ENCODE peak calls at places on chromosomes 6 and 20, in six cellular contexts. V, W, L, F, G and A are unnamed samples.

GRCh38 chr6:131101911-131102680 is 33.2 kb upstream of the AKAP7 start:
- DNase-seq in L (no peak), F (peak), V (no peak), W (peak), G (peak), A (no peak)

GRCh38 chr6:45946887-45947286 is 68.8 kb downstream of the CLIC5 start:
- DNase-seq in F (no peak), G (peak), V (peak), L (no peak), W (no peak), A (no peak)

GRCh38 chr20:7038029-7038428 is 270.5 kb downstream of the BMP2 start:
- DNase-seq in L (no peak), V (no peak), W (no peak), F (peak), G (peak), A (no peak)

GRCh38 chr20:57256205-57256604 is 10.2 kb downstream of the BMP7 start:
- DNase-seq in W (no peak), V (no peak), L (no peak), G (no peak), F (no peak), A (no peak)

GRCh38 chr6:90338409-90338808 is 41.8 kb upstream of the BACH2 start:
- DNase-seq in L (no peak), F (no peak), W (no peak), V (peak), G (no peak), A (no peak)

GRCh38 chr6:15090745-15091384 is 155.0 kb upstream of the JARID2 start:
- DNase-seq in V (no peak), L (no peak), G (no peak), W (no peak), F (no peak), A (no peak)

GRCh38 chr20:24694727-24695528 is 225.5 kb downstream of the SYNDIG1 start:
- DNase-seq in L (peak), G (no peak), V (no peak), W (no peak), F (no peak), A (no peak)

GRCh38 chr6:106609699-106610098 is 19.6 kb downstream of the RTN4IP1 start:
- DNase-seq in W (peak), L (no peak), G (peak), F (no peak), V (no peak), A (no peak)

GRCh38 chr6:148263010-148263409 is 79.6 kb upstream of the SASH1 start:
- DNase-seq in L (no peak), W (peak), G (no peak), V (no peak), F (peak), A (no peak)

GRCh38 chr6:112640895-112641294 is 293.8 kb downstream of the RFPL4B start:
- DNase-seq in L (no peak), W (no peak), F (peak), V (no peak), G (peak), A (no peak)

GRCh38 chr6:108755257-108756240 is 92.7 kb upstream of the ARMC2 start:
- DNase-seq in V (peak), L (no peak), F (no peak), W (no peak), G (peak), A (no peak)

GRCh38 chr6:34957184-34957904 is 68.3 kb downstream of the ANKS1A start:
- DNase-seq in F (no peak), V (peak), W (no peak), L (no peak), G (peak), A (no peak)

GRCh38 chr20:51386586-51386985 is 155.9 kb downstream of the NFATC2 start:
- DNase-seq in F (no peak), V (no peak), G (no peak), W (no peak), L (no peak), A (no peak)
- H3K4me3 ChIP-seq in F (no peak), V (no peak), G (no peak), W (no peak), L (no peak), A (no peak)

DNA sequence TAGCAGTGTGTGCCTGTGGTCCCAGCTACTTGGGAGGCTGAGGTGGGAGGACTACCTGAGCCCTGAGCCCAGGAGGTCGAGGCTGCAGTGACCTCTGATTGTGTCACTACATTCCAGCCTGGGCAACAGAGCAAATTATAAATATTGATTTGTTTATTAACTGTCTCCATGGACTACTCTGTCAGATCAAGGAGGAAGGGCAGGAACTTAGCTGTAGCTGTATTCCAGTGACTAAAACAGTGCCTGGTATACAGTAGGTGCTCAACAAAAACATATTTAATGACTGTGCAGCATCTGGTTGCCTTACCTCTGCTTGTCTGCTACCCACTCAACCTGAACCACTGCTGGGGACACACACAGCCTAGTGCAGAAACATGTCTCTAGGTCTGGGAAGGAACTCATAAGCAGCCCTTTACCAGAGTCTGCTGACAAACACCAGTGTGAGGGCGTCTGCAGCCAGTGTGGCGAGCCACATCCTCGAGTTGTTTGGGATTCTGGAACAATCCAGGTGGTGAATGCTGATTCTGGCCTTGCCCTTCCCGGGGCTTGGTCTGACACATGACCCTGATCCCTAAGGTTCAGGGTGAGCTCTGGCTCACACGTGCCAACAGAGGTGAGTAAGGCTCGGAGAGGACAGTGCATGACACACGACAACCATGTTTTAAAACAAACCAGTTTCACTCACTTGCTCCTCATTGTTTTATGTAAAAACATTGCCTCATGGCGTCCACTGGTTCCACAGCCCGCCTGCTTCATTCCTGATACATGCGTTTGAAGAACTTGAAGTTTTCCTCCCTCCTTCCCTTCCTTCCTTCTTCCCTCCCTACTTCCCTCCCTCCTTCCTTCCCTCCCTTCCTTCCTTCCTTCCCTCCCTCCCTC is 117.9 kb upstream of the ZNF217 start:
- DNase-seq in F (no peak), G (no peak), V (no peak), W (no peak), L (no peak), A (no peak)
- H3K4me3 ChIP-seq in F (no peak), G (no peak), V (no peak), W (no peak), L (no peak), A (no peak)

GRCh38 chr6:142842423-142843261 is 102.3 kb downstream of the HIVEP2 start:
- DNase-seq in W (peak), F (no peak), L (no peak), G (peak), V (peak), A (peak)

GRCh38 chr6:142835787-142836186 is 109.2 kb downstream of the HIVEP2 start:
- DNase-seq in G (no peak), V (no peak), F (no peak), L (no peak), W (no peak), A (no peak)

GRCh38 chr6:142841915-142842314 is 103.1 kb downstream of the HIVEP2 start:
- DNase-seq in G (no peak), V (no peak), W (no peak), L (no peak), F (no peak), A (no peak)

GRCh38 chr6:142839686-142840040 is 105.3 kb downstream of the HIVEP2 start:
- DNase-seq in L (no peak), W (no peak), F (no peak), G (no peak), V (no peak), A (no peak)

GRCh38 chr6:142838821-142839685 is 105.9 kb downstream of the HIVEP2 start:
- DNase-seq in V (no peak), W (peak), F (peak), L (no peak), G (peak), A (no peak)
- H3K4me3 ChIP-seq in V (no peak), W (peak), F (no peak), L (no peak), G (no peak), A (no peak)

DNA sequence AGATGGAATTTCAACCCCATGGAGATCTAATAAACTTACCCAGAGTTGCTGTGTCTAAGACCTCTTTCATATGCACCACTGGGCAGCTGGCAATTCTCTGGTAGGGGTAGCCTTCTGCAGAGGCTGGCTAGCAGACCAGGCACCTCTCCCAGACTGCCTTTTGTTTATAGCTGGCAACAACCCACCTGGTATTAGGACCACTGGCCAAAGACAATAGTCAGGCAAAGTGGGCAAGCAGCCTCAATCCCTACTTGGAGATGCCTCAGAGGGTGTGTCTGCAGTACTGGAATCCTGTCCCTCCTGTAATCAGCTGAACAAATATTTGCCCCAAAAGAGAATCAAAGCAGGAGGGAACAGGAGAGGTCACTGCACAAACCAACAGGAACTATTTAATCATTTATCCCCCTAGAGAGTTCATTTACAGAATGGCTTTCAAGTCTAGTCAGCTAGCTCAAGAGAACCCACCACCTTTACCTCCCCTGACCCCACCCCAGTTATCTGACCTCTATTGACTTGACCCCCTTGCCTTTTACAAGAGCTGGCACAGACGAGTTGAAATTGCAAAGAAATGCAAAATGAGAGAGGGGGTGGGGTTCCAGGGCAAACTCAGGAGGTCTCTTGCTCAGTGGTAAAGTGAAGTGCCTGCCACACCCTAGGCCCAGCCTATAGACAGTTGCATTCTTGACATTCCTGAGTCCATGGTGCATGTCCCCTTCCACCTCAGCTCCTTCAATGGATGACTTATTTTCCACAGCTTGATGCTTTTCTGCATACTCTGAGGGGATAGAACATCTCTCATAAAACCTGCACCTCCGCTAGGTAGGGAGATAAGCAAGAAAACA is 2.8 kb downstream of the BCL2L1 start:
- DNase-seq in L (no peak), F (peak), W (peak), G (peak), V (no peak), A (no peak)
- H3K4me3 ChIP-seq in L (peak), F (peak), W (peak), G (peak), V (peak), A (peak)

GRCh38 chr6:118710616-118711015 is 59.2 kb upstream of the CEP85L start:
- DNase-seq in G (no peak), V (no peak), L (no peak), F (no peak), W (no peak), A (no peak)

GRCh38 chr6:118708736-118709135 is 57.3 kb upstream of the CEP85L start:
- DNase-seq in F (no peak), W (peak), L (no peak), V (peak), G (peak), A (no peak)

GRCh38 chr6:118708055-118708454 is 56.7 kb upstream of the CEP85L start:
- DNase-seq in G (no peak), L (no peak), F (no peak), V (peak), W (peak), A (no peak)

GRCh38 chr6:118712955-118713354 is 61.6 kb upstream of the CEP85L start:
- DNase-seq in W (no peak), L (no peak), V (peak), G (peak), F (no peak), A (no peak)

GRCh38 chr6:118709859-118710350 is 58.5 kb upstream of the CEP85L start:
- DNase-seq in G (no peak), W (peak), V (peak), L (no peak), F (peak), A (peak)
- H3K4me3 ChIP-seq in G (peak), W (peak), V (peak), L (peak), F (peak), A (peak)

GRCh38 chr6:6810727-6811126 is 222.2 kb downstream of the LY86 start:
- DNase-seq in V (no peak), L (no peak), W (no peak), G (no peak), F (no peak), A (no peak)

GRCh38 chr6:6812427-6812826 is 223.9 kb downstream of the LY86 start:
- DNase-seq in G (no peak), F (no peak), V (no peak), L (no peak), W (no peak), A (no peak)

GRCh38 chr6:6808343-6808742 is 219.8 kb downstream of the LY86 start:
- DNase-seq in G (no peak), W (no peak), L (no peak), V (no peak), F (no peak), A (no peak)

GRCh38 chr6:6808915-6809314 is 220.4 kb downstream of the LY86 start:
- DNase-seq in L (no peak), F (no peak), W (no peak), V (no peak), G (no peak), A (no peak)

GRCh38 chr6:6811151-6812002 is 222.9 kb downstream of the LY86 start:
- DNase-seq in W (peak), L (no peak), G (peak), F (peak), V (peak), A (no peak)
- H3K4me3 ChIP-seq in W (peak), L (peak), G (peak), F (peak), V (peak), A (peak)

GRCh38 chr6:3751730-3752537 is 421 bp upstream of the PXDC1 start:
- DNase-seq in V (peak), L (peak), F (no peak), W (peak), G (peak), A (no peak)
- H3K4me3 ChIP-seq in V (peak), L (peak), F (peak), W (peak), G (peak), A (peak)

GRCh38 chr20:58619847-58620431 is 31.1 kb upstream of the STX16 start:
- DNase-seq in V (no peak), W (no peak), F (no peak), L (no peak), G (no peak), A (no peak)

GRCh38 chr20:58616411-58616810 is 34.7 kb upstream of the STX16 start:
- DNase-seq in W (no peak), V (no peak), F (no peak), L (no peak), G (no peak), A (no peak)

GRCh38 chr20:58618694-58619540 is 32.2 kb upstream of the STX16 start:
- DNase-seq in G (peak), W (no peak), V (peak), L (no peak), F (no peak), A (no peak)

GRCh38 chr20:58614984-58615760 is 35.9 kb upstream of the STX16 start:
- DNase-seq in G (no peak), F (no peak), V (no peak), W (no peak), L (no peak), A (no peak)

GRCh38 chr20:58617158-58617557 is 33.9 kb upstream of the STX16 start:
- DNase-seq in V (no peak), L (no peak), W (no peak), G (no peak), F (no peak), A (no peak)
- H3K4me3 ChIP-seq in V (no peak), L (no peak), W (no peak), G (no peak), F (no peak), A (no peak)

GRCh38 chr6:170516783-170517616 is 36.1 kb downstream of the PSMB1 start:
- DNase-seq in V (peak), W (peak), G (peak), F (peak), L (no peak), A (peak)
- H3K4me3 ChIP-seq in V (no peak), W (no peak), G (no peak), F (no peak), L (no peak), A (no peak)

GRCh38 chr20:49610701-49611538 is 43.0 kb upstream of the PTGIS start:
- DNase-seq in V (peak), G (peak), L (peak), F (no peak), W (peak), A (no peak)
- H3K4me3 ChIP-seq in V (peak), G (peak), L (peak), F (no peak), W (peak), A (peak)